ENCODE peak calls at places on chromosomes 16 and 17, in five cellular contexts. D is non-pigmented ciliary epithelial cell, I is WTC11, S is sciatic nerve, Z is neural crest cell. B is an unnamed sample.
A peak's percentile ranks its signal among the peaks of the same experiment; 100 is the strongest.

GRCh38 chr16:54928016-54928356 is 2.7 kb upstream of the IRX5 start:
- DNase-seq in S (no peak), D (no peak), Z (peak; percentile 18), I (no peak), B (no peak)

GRCh38 chr17:48484850-48485249 is 46.0 kb downstream of the HOXB1 start:
- DNase-seq in I (no peak), Z (no peak), S (no peak), D (no peak), B (no peak)

GRCh38 chr16:10421596-10421995 is 35.7 kb downstream of the ATF7IP2 start:
- DNase-seq in Z (no peak), I (no peak), S (no peak), D (no peak), B (no peak)

GRCh38 chr16:87311387-87311786 is 5.8 kb downstream of the C16orf95 start:
- DNase-seq in S (no peak), I (no peak), Z (no peak), D (no peak), B (no peak)

GRCh38 chr17:49388290-49388640 is 26.2 kb upstream of the ZNF652 start:
- DNase-seq in Z (no peak), D (no peak), I (no peak), S (no peak), B (no peak)

GRCh38 chr17:8056232-8056975 is 17.5 kb downstream of the ALOX15B start:
- DNase-seq in Z (no peak), I (peak; percentile 8), S (no peak), D (peak; percentile 67), B (no peak)

GRCh38 chr16:85777583-85778310 is 21.6 kb downstream of the EMC8 start:
- DNase-seq in I (no peak), Z (no peak), S (no peak), D (no peak), B (no peak)

GRCh38 chr16:82741073-82741615 is 114.4 kb downstream of the CDH13 start:
- DNase-seq in Z (no peak), I (no peak), S (no peak), D (peak; percentile 22), B (no peak)

GRCh38 chr17:65885484-65885883 is 306.4 kb downstream of the CEP112 start:
- DNase-seq in D (no peak), I (no peak), S (no peak), Z (no peak), B (no peak)

GRCh38 chr17:39306028-39306427 is 80.3 kb upstream of the STAC2 start:
- DNase-seq in I (no peak), S (no peak), D (no peak), Z (no peak), B (no peak)

GRCh38 chr17:79631640-79632431 is 21.0 kb upstream of the RBFOX3 start:
- DNase-seq in Z (no peak), S (peak; percentile 30), D (no peak), I (peak; percentile 4), B (no peak)

GRCh38 chr17:41740506-41740905 is 6.1 kb upstream of the HAP1 start:
- DNase-seq in S (no peak), D (no peak), I (no peak), Z (no peak), B (no peak)

GRCh38 chr17:50550661-50551432 is 3.9 kb downstream of the SPATA20 start:
- DNase-seq in S (peak; percentile 87), D (peak; percentile 46), I (peak; percentile 94), Z (peak; percentile 75), B (peak; percentile 89)

GRCh38 chr16:85612801-85613608 is at the start of gene GSE1:
- DNase-seq in S (peak; percentile 91), Z (peak; percentile 69), I (peak; percentile 96), D (no peak), B (no peak)

GRCh38 chr16:10937068-10937859 is 5.0 kb downstream of the DEXI start:
- DNase-seq in I (no peak), D (no peak), S (no peak), Z (no peak), B (no peak)

GRCh38 chr16:10992112-10992511 is 47.7 kb downstream of the CLEC16A start:
- DNase-seq in I (no peak), Z (no peak), D (peak; percentile 88), S (no peak), B (no peak)

GRCh38 chr17:76241205-76241539 is 879 bp upstream of the RNF157 start:
- DNase-seq in I (no peak), S (no peak), D (no peak), Z (no peak), B (no peak)

GRCh38 chr16:30934827-30935557 is 11.6 kb downstream of the FBXL19 start:
- DNase-seq in D (no peak), S (no peak), Z (peak; percentile 45), I (peak; percentile 82), B (no peak)

GRCh38 chr16:83895243-83895642 is 3.7 kb upstream of the MLYCD start:
- DNase-seq in S (no peak), I (no peak), Z (no peak), D (no peak), B (no peak)

GRCh38 chr17:18361837-18362380 is 1.4 kb downstream of the SHMT1 start:
- DNase-seq in I (no peak), Z (no peak), D (no peak), S (no peak), B (no peak)

GRCh38 chr16:81499576-81500380 is 55.2 kb downstream of the CMIP start:
- DNase-seq in Z (no peak), I (no peak), D (no peak), S (no peak), B (no peak)